ENCODE peak calls at places on chromosomes 3 and 15, in seven cellular contexts. X is HCT116, D is HepG2, M is SK-N-SH, W is H1, Z is K562, V is GM12878. L is an unnamed sample.

GRCh38 chr15:31586841-31587240 is 260.2 kb downstream of the KLF13 start:
- DNase-seq in X (no peak), D (no peak), M (no peak), W (no peak), Z (no peak), V (no peak), L (no peak)

GRCh38 chr3:37387462-37387861 is 213.1 kb upstream of the LRRFIP2 start:
- DNase-seq in X (no peak), D (no peak), M (no peak), W (no peak), Z (no peak), V (no peak), L (no peak)

GRCh38 chr15:99421172-99421656 is 144.6 kb upstream of the MEF2A start:
- DNase-seq in X (no peak), D (peak), M (no peak), W (no peak), Z (no peak), V (no peak), L (no peak)

GRCh38 chr3:15431256-15431837 is 3.9 kb downstream of the EAF1 start:
- DNase-seq in X (no peak), D (no peak), M (no peak), W (no peak), Z (no peak), V (no peak), L (no peak)

GRCh38 chr15:61051570-61052031 is 177.5 kb downstream of the RORA start:
- DNase-seq in X (no peak), D (peak), M (peak), W (peak), Z (no peak), V (no peak), L (peak)

GRCh38 chr3:132432639-132433038 is 15.3 kb downstream of the DNAJC13 start:
- DNase-seq in X (peak), D (no peak), M (peak), W (no peak), Z (peak), V (no peak), L (no peak)

GRCh38 chr3:134145183-134145582 is 105.5 kb downstream of the RYK start:
- DNase-seq in X (no peak), D (no peak), M (no peak), W (no peak), Z (no peak), V (no peak), L (no peak)

GRCh38 chr3:141981084-141981483 is 104.6 kb downstream of the ATP1B3 start:
- DNase-seq in X (no peak), D (no peak), M (no peak), W (no peak), Z (no peak), V (no peak), L (no peak)

GRCh38 chr15:22903961-22904534 is 65.6 kb downstream of the NIPA2 start:
- DNase-seq in X (no peak), D (no peak), M (no peak), W (no peak), Z (no peak), V (no peak), L (no peak)

GRCh38 chr15:58299311-58299850 is 132.4 kb upstream of the LIPC start:
- DNase-seq in X (no peak), D (no peak), M (no peak), W (no peak), Z (no peak), V (peak), L (no peak)

GRCh38 chr3:121488628-121489027 is 57.2 kb downstream of the POLQ start:
- DNase-seq in X (no peak), D (no peak), M (no peak), W (no peak), Z (no peak), V (no peak), L (peak)

GRCh38 chr3:129015388-129016105 is 14.4 kb downstream of the EFCC1 start:
- DNase-seq in X (no peak), D (no peak), M (no peak), W (no peak), Z (peak), V (no peak), L (no peak)

GRCh38 chr15:75182187-75183131 is 19.2 kb upstream of the C15orf39 start:
- DNase-seq in X (no peak), D (peak), M (no peak), W (no peak), Z (no peak), V (no peak), L (no peak)

GRCh38 chr3:47365213-47366153 is 15.3 kb upstream of the PTPN23 start:
- DNase-seq in X (no peak), D (no peak), M (no peak), W (no peak), Z (no peak), V (no peak), L (no peak)

GRCh38 chr3:34419801-34420200 is 621.4 kb downstream of the PDCD6IP start:
- DNase-seq in X (no peak), D (no peak), M (no peak), W (no peak), Z (no peak), V (no peak), L (peak)

GRCh38 chr15:95291878-95292472 is 1038.5 kb upstream of the NR2F2 start:
- DNase-seq in X (peak), D (peak), M (peak), W (no peak), Z (peak), V (no peak), L (no peak)

GRCh38 chr3:144032531-144033234 is 61.1 kb downstream of the DIPK2A start:
- DNase-seq in X (no peak), D (no peak), M (no peak), W (no peak), Z (no peak), V (peak), L (no peak)

GRCh38 chr15:77862651-77863104 is 214.8 kb downstream of the TBC1D2B start:
- DNase-seq in X (no peak), D (no peak), M (no peak), W (no peak), Z (no peak), V (no peak), L (no peak)

GRCh38 chr3:60582285-60582684 is 669.0 kb downstream of the FHIT start:
- DNase-seq in X (no peak), D (no peak), M (no peak), W (no peak), Z (no peak), V (no peak), L (no peak)

GRCh38 chr3:25855281-25855680 is 65.4 kb downstream of the OXSM start:
- DNase-seq in X (no peak), D (no peak), M (no peak), W (no peak), Z (no peak), V (no peak), L (no peak)

GRCh38 chr15:35618260-35619188 is 72.6 kb upstream of the DPH6 start:
- DNase-seq in X (no peak), D (no peak), M (peak), W (no peak), Z (no peak), V (no peak), L (no peak)

GRCh38 chr15:70242962-70243685 is 145.4 kb upstream of the TLE3 start:
- DNase-seq in X (no peak), D (no peak), M (no peak), W (no peak), Z (no peak), V (no peak), L (no peak)

GRCh38 chr3:140854961-140855360 is 86.7 kb upstream of the SLC25A36 start:
- DNase-seq in X (no peak), D (no peak), M (no peak), W (no peak), Z (no peak), V (no peak), L (peak)

GRCh38 chr15:89656116-89656815 is 999 bp upstream of the KIF7 start:
- DNase-seq in X (no peak), D (no peak), M (no peak), W (no peak), Z (peak), V (no peak), L (no peak)

GRCh38 chr3:11692251-11692813 is 48.6 kb upstream of the VGLL4 start:
- DNase-seq in X (no peak), D (no peak), M (peak), W (no peak), Z (no peak), V (no peak), L (no peak)

GRCh38 chr3:152754303-152754702 is 80.6 kb upstream of the P2RY1 start:
- DNase-seq in X (no peak), D (no peak), M (no peak), W (no peak), Z (no peak), V (no peak), L (no peak)

GRCh38 chr3:66038384-66038725 is 363 bp downstream of the MAGI1 start:
- DNase-seq in X (no peak), D (no peak), M (no peak), W (no peak), Z (no peak), V (no peak), L (peak)

GRCh38 chr3:10116138-10116460 is 624 bp downstream of the BRK1 start:
- DNase-seq in X (no peak), D (peak), M (no peak), W (no peak), Z (peak), V (no peak), L (no peak)

GRCh38 chr3:136802481-136802996 is 16.4 kb upstream of the SLC35G2 start:
- DNase-seq in X (peak), D (no peak), M (no peak), W (no peak), Z (no peak), V (no peak), L (no peak)

GRCh38 chr15:27059610-27060202 is 88.7 kb downstream of the GABRG3 start:
- DNase-seq in X (peak), D (peak), M (peak), W (peak), Z (peak), V (no peak), L (peak)

DNA sequence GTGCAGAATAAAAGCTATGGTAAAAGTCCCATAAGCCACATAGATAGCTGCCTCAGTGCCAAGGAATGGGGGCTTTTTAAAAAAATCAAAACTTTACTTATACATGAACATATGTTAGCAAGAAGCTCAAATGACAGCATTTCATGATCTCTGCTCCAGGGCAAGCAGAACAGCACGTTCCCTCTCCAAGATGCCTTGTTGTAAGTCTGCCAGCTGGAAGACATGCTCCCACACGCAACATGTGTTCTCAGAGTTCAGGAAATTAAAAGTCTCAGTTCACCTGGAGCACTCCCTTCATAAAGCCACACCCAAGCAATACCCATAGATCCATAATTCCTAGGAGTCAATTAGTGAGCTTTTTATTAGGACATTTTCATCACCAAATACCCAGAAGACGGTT is 52.2 kb downstream of the ABI3BP start:
- DNase-seq in X (no peak), D (no peak), M (no peak), W (no peak), Z (no peak), V (no peak), L (no peak)
- TF ChIP-seq JUND in X (no peak), D (no peak), M (no peak), W (no peak), Z (no peak), V (no peak), L (no peak)

GRCh38 chr3:153958635-153959320 is 162.4 kb upstream of the ARHGEF26 start:
- DNase-seq in X (no peak), D (no peak), M (peak), W (no peak), Z (no peak), V (no peak), L (no peak)

GRCh38 chr3:153963012-153963411 is 158.2 kb upstream of the ARHGEF26 start:
- DNase-seq in X (no peak), D (no peak), M (no peak), W (no peak), Z (no peak), V (no peak), L (no peak)

GRCh38 chr3:153959321-153959717 is 161.9 kb upstream of the ARHGEF26 start:
- DNase-seq in X (no peak), D (no peak), M (peak), W (no peak), Z (no peak), V (no peak), L (no peak)

GRCh38 chr3:153960701-153961100 is 160.5 kb upstream of the ARHGEF26 start:
- DNase-seq in X (no peak), D (no peak), M (no peak), W (no peak), Z (no peak), V (no peak), L (no peak)

GRCh38 chr3:153961498-153961897 is 159.7 kb upstream of the ARHGEF26 start:
- DNase-seq in X (no peak), D (no peak), M (no peak), W (no peak), Z (no peak), V (no peak), L (peak)
- TF ChIP-seq JUND in X (no peak), D (no peak), M (no peak), W (no peak), Z (no peak), V (no peak), L (no peak)

GRCh38 chr3:124834723-124835718 is 52.1 kb downstream of the ITGB5 start:
- DNase-seq in X (peak), D (peak), M (no peak), W (no peak), Z (no peak), V (peak), L (peak)
- TF ChIP-seq JUND in X (peak), D (peak), M (peak), W (peak), Z (peak), V (peak), L (no peak)

GRCh38 chr3:3307491-3307890 is 128.0 kb upstream of the CRBN start:
- DNase-seq in X (no peak), D (no peak), M (no peak), W (no peak), Z (no peak), V (no peak), L (no peak)
- TF ChIP-seq JUND in X (no peak), D (no peak), M (no peak), W (no peak), Z (no peak), V (no peak), L (no peak)

GRCh38 chr3:69864751-69865150 is 125.5 kb downstream of the MITF start:
- DNase-seq in X (no peak), D (no peak), M (no peak), W (no peak), Z (no peak), V (no peak), L (no peak)
- TF ChIP-seq JUND in X (no peak), D (no peak), M (no peak), W (no peak), Z (no peak), V (no peak), L (no peak)

GRCh38 chr3:146464783-146465182 is 4.6 kb downstream of the PLSCR2 start:
- DNase-seq in X (no peak), D (no peak), M (no peak), W (no peak), Z (no peak), V (no peak), L (no peak)

GRCh38 chr3:146468234-146468931 is 978 bp downstream of the PLSCR2 start:
- DNase-seq in X (no peak), D (no peak), M (no peak), W (no peak), Z (no peak), V (no peak), L (no peak)

GRCh38 chr3:146464005-146464595 is 5.3 kb downstream of the PLSCR2 start:
- DNase-seq in X (no peak), D (no peak), M (no peak), W (no peak), Z (no peak), V (no peak), L (no peak)

GRCh38 chr3:146465713-146466465 is 3.5 kb downstream of the PLSCR2 start:
- DNase-seq in X (no peak), D (no peak), M (no peak), W (no peak), Z (no peak), V (no peak), L (no peak)

GRCh38 chr3:146466596-146466995 is 2.8 kb downstream of the PLSCR2 start:
- DNase-seq in X (no peak), D (no peak), M (no peak), W (no peak), Z (no peak), V (no peak), L (no peak)
- TF ChIP-seq JUND in X (no peak), D (no peak), M (no peak), W (no peak), Z (no peak), V (no peak), L (no peak)

GRCh38 chr3:48899298-48899697 is 616 bp upstream of the SLC25A20 start:
- DNase-seq in X (no peak), D (no peak), M (no peak), W (no peak), Z (no peak), V (no peak), L (no peak)
- TF ChIP-seq JUND in X (no peak), D (no peak), M (no peak), W (no peak), Z (no peak), V (no peak), L (no peak)

DNA sequence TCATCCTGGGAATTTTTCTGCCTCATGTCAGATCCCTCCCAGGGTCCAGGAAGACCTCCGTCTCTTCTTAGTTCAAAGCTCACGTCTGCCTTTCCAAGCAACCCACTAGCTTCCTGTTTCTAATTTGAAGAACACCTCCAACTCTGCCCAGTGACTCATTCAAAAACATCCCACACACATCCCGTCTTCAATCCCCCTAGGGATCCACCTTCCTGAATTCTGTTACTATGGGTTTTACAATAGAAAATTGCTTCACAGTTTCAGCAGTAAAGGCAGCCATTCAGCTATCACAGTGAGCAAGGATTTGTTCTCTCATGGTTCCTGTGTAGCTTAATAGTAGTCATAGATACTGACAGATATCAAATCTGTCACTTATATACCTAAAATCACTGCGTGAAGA is 308.3 kb upstream of the CCDC54 start:
- DNase-seq in X (no peak), D (no peak), M (no peak), W (no peak), Z (no peak), V (no peak), L (no peak)
- TF ChIP-seq JUND in X (no peak), D (no peak), M (no peak), W (no peak), Z (no peak), V (no peak), L (no peak)

DNA sequence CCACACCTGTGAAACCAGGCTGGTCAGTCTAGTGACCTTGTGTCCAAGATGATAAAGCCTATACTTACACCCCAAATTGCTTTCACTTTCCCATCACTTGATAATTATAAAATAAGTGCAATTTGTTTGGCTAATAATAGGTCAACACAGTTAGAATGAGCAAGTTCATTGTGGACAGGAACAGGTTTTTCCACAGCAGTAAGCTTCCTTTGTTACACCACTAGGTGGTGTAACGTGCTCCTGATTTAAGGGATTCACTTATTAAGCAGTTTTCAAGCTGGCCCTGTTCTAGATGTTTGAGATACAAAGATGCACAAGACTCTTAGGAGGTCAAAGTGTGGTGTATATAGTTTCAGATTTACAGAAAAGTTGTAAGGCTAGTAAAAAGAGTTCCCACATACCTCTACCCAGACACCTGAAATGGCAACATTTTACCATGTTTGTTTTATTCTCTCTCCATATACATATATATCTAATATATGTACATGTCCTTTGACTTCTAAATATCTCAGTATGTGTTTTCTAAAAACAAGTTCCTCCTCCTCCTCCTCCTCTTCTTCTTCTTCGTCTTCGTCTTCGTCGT is 6.8 kb upstream of the MFSD1 start:
- DNase-seq in X (peak), D (peak), M (peak), W (no peak), Z (peak), V (no peak), L (no peak)
- TF ChIP-seq JUND in X (no peak), D (no peak), M (no peak), W (no peak), Z (no peak), V (no peak), L (no peak)

L was measured in T47D.